ENCODE peak calls at places on chromosomes 13 and 19, in six cellular contexts. One of them, this sample, is unnamed.

GRCh38 chr19:49672131-49672919 is 4.7 kb upstream of the PRMT1 start:
- DNase-seq in skeletal muscle cell: no peak
- DNase-seq in activated T-cell treated with anti-CD3 and anti-CD28 coated beads for 4 hours: peak; percentile 66
- DNase-seq in left cardiac atrium: peak; percentile 81
- DNase-seq in transverse colon: peak; percentile 85
- DNase-seq in stimulated activated CD8-positive, alpha-beta memory T cell treated with anti-CD3 and anti-CD28 coated beads, Interleukin-4, amount 100 ng/mL, for 1 hour: peak; percentile 59
- DNase-seq in this sample: no peak

GRCh38 chr13:82248713-82249112 is 1633.6 kb downstream of the SLITRK1 start:
- DNase-seq in skeletal muscle cell: no peak
- DNase-seq in activated T-cell treated with anti-CD3 and anti-CD28 coated beads for 4 hours: no peak
- DNase-seq in left cardiac atrium: no peak
- DNase-seq in transverse colon: no peak
- DNase-seq in stimulated activated CD8-positive, alpha-beta memory T cell treated with anti-CD3 and anti-CD28 coated beads, Interleukin-4, amount 100 ng/mL, for 1 hour: no peak
- DNase-seq in this sample: no peak

GRCh38 chr13:113655358-113656014 is 2.5 kb downstream of the ATP4B start:
- DNase-seq in skeletal muscle cell: no peak
- DNase-seq in activated T-cell treated with anti-CD3 and anti-CD28 coated beads for 4 hours: no peak
- DNase-seq in left cardiac atrium: no peak
- DNase-seq in transverse colon: no peak
- DNase-seq in stimulated activated CD8-positive, alpha-beta memory T cell treated with anti-CD3 and anti-CD28 coated beads, Interleukin-4, amount 100 ng/mL, for 1 hour: no peak
- DNase-seq in this sample: no peak

GRCh38 chr19:50706387-50706786 is 13.2 kb downstream of the SHANK1 start:
- DNase-seq in skeletal muscle cell: no peak
- DNase-seq in activated T-cell treated with anti-CD3 and anti-CD28 coated beads for 4 hours: no peak
- DNase-seq in left cardiac atrium: no peak
- DNase-seq in transverse colon: no peak
- DNase-seq in stimulated activated CD8-positive, alpha-beta memory T cell treated with anti-CD3 and anti-CD28 coated beads, Interleukin-4, amount 100 ng/mL, for 1 hour: no peak
- DNase-seq in this sample: no peak

GRCh38 chr19:44820648-44821609 is 12.0 kb downstream of the BCAM start:
- DNase-seq in skeletal muscle cell: no peak
- DNase-seq in activated T-cell treated with anti-CD3 and anti-CD28 coated beads for 4 hours: no peak
- DNase-seq in left cardiac atrium: peak; percentile 78
- DNase-seq in transverse colon: no peak
- DNase-seq in stimulated activated CD8-positive, alpha-beta memory T cell treated with anti-CD3 and anti-CD28 coated beads, Interleukin-4, amount 100 ng/mL, for 1 hour: no peak
- DNase-seq in this sample: no peak

GRCh38 chr13:114132419-114133121 is at the start of gene RASA3:
- DNase-seq in skeletal muscle cell: peak; percentile 63
- DNase-seq in activated T-cell treated with anti-CD3 and anti-CD28 coated beads for 4 hours: no peak
- DNase-seq in left cardiac atrium: peak; percentile 87
- DNase-seq in transverse colon: peak; percentile 84
- DNase-seq in stimulated activated CD8-positive, alpha-beta memory T cell treated with anti-CD3 and anti-CD28 coated beads, Interleukin-4, amount 100 ng/mL, for 1 hour: no peak
- DNase-seq in this sample: peak; percentile 41

GRCh38 chr19:41753159-41753558 is 2.2 kb upstream of the CEACAM6 start:
- DNase-seq in skeletal muscle cell: no peak
- DNase-seq in activated T-cell treated with anti-CD3 and anti-CD28 coated beads for 4 hours: peak; percentile 73
- DNase-seq in left cardiac atrium: peak; percentile 35
- DNase-seq in transverse colon: peak; percentile 83
- DNase-seq in stimulated activated CD8-positive, alpha-beta memory T cell treated with anti-CD3 and anti-CD28 coated beads, Interleukin-4, amount 100 ng/mL, for 1 hour: peak; percentile 52
- DNase-seq in this sample: no peak

GRCh38 chr13:93304868-93305613 is 78.4 kb downstream of the GPC6 start:
- DNase-seq in skeletal muscle cell: no peak
- DNase-seq in activated T-cell treated with anti-CD3 and anti-CD28 coated beads for 4 hours: no peak
- DNase-seq in left cardiac atrium: no peak
- DNase-seq in transverse colon: no peak
- DNase-seq in stimulated activated CD8-positive, alpha-beta memory T cell treated with anti-CD3 and anti-CD28 coated beads, Interleukin-4, amount 100 ng/mL, for 1 hour: no peak
- DNase-seq in this sample: no peak

GRCh38 chr13:110627761-110628476 is 12.6 kb downstream of the NAXD start:
- DNase-seq in skeletal muscle cell: no peak
- DNase-seq in activated T-cell treated with anti-CD3 and anti-CD28 coated beads for 4 hours: no peak
- DNase-seq in left cardiac atrium: peak; percentile 22
- DNase-seq in transverse colon: no peak
- DNase-seq in stimulated activated CD8-positive, alpha-beta memory T cell treated with anti-CD3 and anti-CD28 coated beads, Interleukin-4, amount 100 ng/mL, for 1 hour: no peak
- DNase-seq in this sample: no peak

GRCh38 chr19:48991823-48992570 is 1.1 kb downstream of the GYS1 start:
- DNase-seq in skeletal muscle cell: peak; percentile 43
- DNase-seq in activated T-cell treated with anti-CD3 and anti-CD28 coated beads for 4 hours: no peak
- DNase-seq in left cardiac atrium: peak; percentile 76
- DNase-seq in transverse colon: peak; percentile 70
- DNase-seq in stimulated activated CD8-positive, alpha-beta memory T cell treated with anti-CD3 and anti-CD28 coated beads, Interleukin-4, amount 100 ng/mL, for 1 hour: no peak
- DNase-seq in this sample: peak; percentile 43

GRCh38 chr13:23359882-23360281 is 73.6 kb downstream of the SACS start:
- DNase-seq in skeletal muscle cell: no peak
- DNase-seq in activated T-cell treated with anti-CD3 and anti-CD28 coated beads for 4 hours: no peak
- DNase-seq in left cardiac atrium: no peak
- DNase-seq in transverse colon: no peak
- DNase-seq in stimulated activated CD8-positive, alpha-beta memory T cell treated with anti-CD3 and anti-CD28 coated beads, Interleukin-4, amount 100 ng/mL, for 1 hour: no peak
- DNase-seq in this sample: no peak

GRCh38 chr13:78121459-78122348 is 203.1 kb upstream of the EDNRB start:
- DNase-seq in skeletal muscle cell: peak; percentile 34
- DNase-seq in activated T-cell treated with anti-CD3 and anti-CD28 coated beads for 4 hours: peak; percentile 4
- DNase-seq in left cardiac atrium: peak; percentile 53
- DNase-seq in transverse colon: peak; percentile 16
- DNase-seq in stimulated activated CD8-positive, alpha-beta memory T cell treated with anti-CD3 and anti-CD28 coated beads, Interleukin-4, amount 100 ng/mL, for 1 hour: peak; percentile 5
- DNase-seq in this sample: peak; percentile 29

GRCh38 chr13:33745370-33746324 is 72.3 kb upstream of the RFC3 start:
- DNase-seq in skeletal muscle cell: no peak
- DNase-seq in activated T-cell treated with anti-CD3 and anti-CD28 coated beads for 4 hours: no peak
- DNase-seq in left cardiac atrium: no peak
- DNase-seq in transverse colon: peak; percentile 11
- DNase-seq in stimulated activated CD8-positive, alpha-beta memory T cell treated with anti-CD3 and anti-CD28 coated beads, Interleukin-4, amount 100 ng/mL, for 1 hour: no peak
- DNase-seq in this sample: no peak

GRCh38 chr13:80716610-80717081 is 375.7 kb upstream of the SPRY2 start:
- DNase-seq in skeletal muscle cell: peak; percentile 34
- DNase-seq in activated T-cell treated with anti-CD3 and anti-CD28 coated beads for 4 hours: no peak
- DNase-seq in left cardiac atrium: peak; percentile 49
- DNase-seq in transverse colon: no peak
- DNase-seq in stimulated activated CD8-positive, alpha-beta memory T cell treated with anti-CD3 and anti-CD28 coated beads, Interleukin-4, amount 100 ng/mL, for 1 hour: no peak
- DNase-seq in this sample: no peak

GRCh38 chr13:98143601-98144500 is 957 bp downstream of the FARP1 start:
- DNase-seq in skeletal muscle cell: no peak
- DNase-seq in activated T-cell treated with anti-CD3 and anti-CD28 coated beads for 4 hours: no peak
- DNase-seq in left cardiac atrium: peak; percentile 39
- DNase-seq in transverse colon: peak; percentile 23
- DNase-seq in stimulated activated CD8-positive, alpha-beta memory T cell treated with anti-CD3 and anti-CD28 coated beads, Interleukin-4, amount 100 ng/mL, for 1 hour: no peak
- DNase-seq in this sample: no peak

GRCh38 chr19:20558011-20558410 is 7.6 kb downstream of the ZNF737 start:
- DNase-seq in skeletal muscle cell: no peak
- DNase-seq in activated T-cell treated with anti-CD3 and anti-CD28 coated beads for 4 hours: no peak
- DNase-seq in left cardiac atrium: peak; percentile 34
- DNase-seq in transverse colon: no peak
- DNase-seq in stimulated activated CD8-positive, alpha-beta memory T cell treated with anti-CD3 and anti-CD28 coated beads, Interleukin-4, amount 100 ng/mL, for 1 hour: no peak
- DNase-seq in this sample: no peak

GRCh38 chr19:55265723-55266386 is 7.0 kb upstream of the PPP6R1 start:
- DNase-seq in skeletal muscle cell: no peak
- DNase-seq in activated T-cell treated with anti-CD3 and anti-CD28 coated beads for 4 hours: no peak
- DNase-seq in left cardiac atrium: no peak
- DNase-seq in transverse colon: no peak
- DNase-seq in stimulated activated CD8-positive, alpha-beta memory T cell treated with anti-CD3 and anti-CD28 coated beads, Interleukin-4, amount 100 ng/mL, for 1 hour: no peak
- DNase-seq in this sample: no peak

GRCh38 chr19:32976223-32976805 is 4.3 kb downstream of the FAAP24 start:
- DNase-seq in skeletal muscle cell: no peak
- DNase-seq in activated T-cell treated with anti-CD3 and anti-CD28 coated beads for 4 hours: peak; percentile 61
- DNase-seq in left cardiac atrium: peak; percentile 66
- DNase-seq in transverse colon: peak; percentile 83
- DNase-seq in stimulated activated CD8-positive, alpha-beta memory T cell treated with anti-CD3 and anti-CD28 coated beads, Interleukin-4, amount 100 ng/mL, for 1 hour: peak; percentile 56
- DNase-seq in this sample: peak; percentile 12

GRCh38 chr13:28505543-28506135 is 10.7 kb upstream of the FLT1 start:
- DNase-seq in skeletal muscle cell: no peak
- DNase-seq in activated T-cell treated with anti-CD3 and anti-CD28 coated beads for 4 hours: no peak
- DNase-seq in left cardiac atrium: no peak
- DNase-seq in transverse colon: no peak
- DNase-seq in stimulated activated CD8-positive, alpha-beta memory T cell treated with anti-CD3 and anti-CD28 coated beads, Interleukin-4, amount 100 ng/mL, for 1 hour: no peak
- DNase-seq in this sample: no peak

GRCh38 chr19:34712606-34713261 is 21.3 kb upstream of the ZNF181 start:
- DNase-seq in skeletal muscle cell: peak; percentile 37
- DNase-seq in activated T-cell treated with anti-CD3 and anti-CD28 coated beads for 4 hours: peak; percentile 58
- DNase-seq in left cardiac atrium: no peak
- DNase-seq in transverse colon: peak; percentile 50
- DNase-seq in stimulated activated CD8-positive, alpha-beta memory T cell treated with anti-CD3 and anti-CD28 coated beads, Interleukin-4, amount 100 ng/mL, for 1 hour: peak; percentile 20
- DNase-seq in this sample: no peak

GRCh38 chr19:58059003-58059671 is at the start of gene ZNF135:
- DNase-seq in skeletal muscle cell: peak; percentile 43
- DNase-seq in activated T-cell treated with anti-CD3 and anti-CD28 coated beads for 4 hours: peak; percentile 37
- DNase-seq in left cardiac atrium: peak; percentile 93
- DNase-seq in transverse colon: peak; percentile 79
- DNase-seq in stimulated activated CD8-positive, alpha-beta memory T cell treated with anti-CD3 and anti-CD28 coated beads, Interleukin-4, amount 100 ng/mL, for 1 hour: peak; percentile 35
- DNase-seq in this sample: peak; percentile 38

GRCh38 chr13:77397636-77398035 is 70.7 kb upstream of the MYCBP2 start:
- DNase-seq in skeletal muscle cell: no peak
- DNase-seq in activated T-cell treated with anti-CD3 and anti-CD28 coated beads for 4 hours: no peak
- DNase-seq in left cardiac atrium: no peak
- DNase-seq in transverse colon: no peak
- DNase-seq in stimulated activated CD8-positive, alpha-beta memory T cell treated with anti-CD3 and anti-CD28 coated beads, Interleukin-4, amount 100 ng/mL, for 1 hour: no peak
- DNase-seq in this sample: no peak

GRCh38 chr13:31159306-31159705 is 2.4 kb downstream of the HSPH1 start:
- DNase-seq in skeletal muscle cell: no peak
- DNase-seq in activated T-cell treated with anti-CD3 and anti-CD28 coated beads for 4 hours: no peak
- DNase-seq in left cardiac atrium: no peak
- DNase-seq in transverse colon: no peak
- DNase-seq in stimulated activated CD8-positive, alpha-beta memory T cell treated with anti-CD3 and anti-CD28 coated beads, Interleukin-4, amount 100 ng/mL, for 1 hour: no peak
- DNase-seq in this sample: no peak

GRCh38 chr13:23741879-23742510 is 147.2 kb downstream of the MIPEP start:
- DNase-seq in skeletal muscle cell: no peak
- DNase-seq in activated T-cell treated with anti-CD3 and anti-CD28 coated beads for 4 hours: no peak
- DNase-seq in left cardiac atrium: no peak
- DNase-seq in transverse colon: no peak
- DNase-seq in stimulated activated CD8-positive, alpha-beta memory T cell treated with anti-CD3 and anti-CD28 coated beads, Interleukin-4, amount 100 ng/mL, for 1 hour: no peak
- DNase-seq in this sample: no peak

GRCh38 chr13:48873598-48873997 is 102.1 kb upstream of the FNDC3A start:
- DNase-seq in skeletal muscle cell: no peak
- DNase-seq in activated T-cell treated with anti-CD3 and anti-CD28 coated beads for 4 hours: no peak
- DNase-seq in left cardiac atrium: no peak
- DNase-seq in transverse colon: no peak
- DNase-seq in stimulated activated CD8-positive, alpha-beta memory T cell treated with anti-CD3 and anti-CD28 coated beads, Interleukin-4, amount 100 ng/mL, for 1 hour: no peak
- DNase-seq in this sample: no peak

GRCh38 chr13:28620011-28620830 is 38.7 kb upstream of the POMP start:
- DNase-seq in skeletal muscle cell: no peak
- DNase-seq in activated T-cell treated with anti-CD3 and anti-CD28 coated beads for 4 hours: no peak
- DNase-seq in left cardiac atrium: no peak
- DNase-seq in transverse colon: no peak
- DNase-seq in stimulated activated CD8-positive, alpha-beta memory T cell treated with anti-CD3 and anti-CD28 coated beads, Interleukin-4, amount 100 ng/mL, for 1 hour: no peak
- DNase-seq in this sample: no peak

GRCh38 chr19:41844601-41845000 is at the start of gene LYPD4:
- DNase-seq in skeletal muscle cell: no peak
- DNase-seq in activated T-cell treated with anti-CD3 and anti-CD28 coated beads for 4 hours: no peak
- DNase-seq in left cardiac atrium: no peak
- DNase-seq in transverse colon: no peak
- DNase-seq in stimulated activated CD8-positive, alpha-beta memory T cell treated with anti-CD3 and anti-CD28 coated beads, Interleukin-4, amount 100 ng/mL, for 1 hour: no peak
- DNase-seq in this sample: no peak

GRCh38 chr13:69935043-69935442 is 172.6 kb upstream of the ATXN8OS start:
- DNase-seq in skeletal muscle cell: no peak
- DNase-seq in activated T-cell treated with anti-CD3 and anti-CD28 coated beads for 4 hours: no peak
- DNase-seq in left cardiac atrium: no peak
- DNase-seq in transverse colon: no peak
- DNase-seq in stimulated activated CD8-positive, alpha-beta memory T cell treated with anti-CD3 and anti-CD28 coated beads, Interleukin-4, amount 100 ng/mL, for 1 hour: no peak
- DNase-seq in this sample: no peak

GRCh38 chr13:63190742-63191141 is 1775.1 kb upstream of the PCDH20 start:
- DNase-seq in skeletal muscle cell: no peak
- DNase-seq in activated T-cell treated with anti-CD3 and anti-CD28 coated beads for 4 hours: no peak
- DNase-seq in left cardiac atrium: no peak
- DNase-seq in transverse colon: no peak
- DNase-seq in stimulated activated CD8-positive, alpha-beta memory T cell treated with anti-CD3 and anti-CD28 coated beads, Interleukin-4, amount 100 ng/mL, for 1 hour: no peak
- DNase-seq in this sample: peak; percentile 69